ENCODE peak calls at places on chromosomes 12 and 14, in seven cellular contexts. V is coronary artery; C is central memory CD4-positive, alpha-beta T cell; M is HTR-8/SVneo; B is RWPE1; E is iris pigment epithelial cell; X is globus pallidus. K is an unnamed sample.

GRCh38 chr14:104450811-104451401 is 128.7 kb upstream of the C14orf180 start:
- DNase-seq in V (peak), C (no peak), M (no peak), B (no peak), E (no peak), X (no peak), K (no peak)

GRCh38 chr12:9127484-9127883 is 11.8 kb upstream of the A2M start:
- DNase-seq in V (no peak), C (no peak), M (no peak), B (no peak), E (no peak), X (no peak), K (no peak)

GRCh38 chr12:112112423-112113132 is 4.0 kb upstream of the NAA25 start:
- DNase-seq in V (no peak), C (no peak), M (no peak), B (peak), E (no peak), X (no peak), K (no peak)

GRCh38 chr12:109961612-109962011 is 34.6 kb downstream of the GIT2 start:
- DNase-seq in V (no peak), C (no peak), M (no peak), B (no peak), E (no peak), X (no peak), K (no peak)

GRCh38 chr12:111467092-111467861 is 61.6 kb downstream of the SH2B3 start:
- DNase-seq in V (no peak), C (no peak), M (no peak), B (no peak), E (peak), X (no peak), K (no peak)

GRCh38 chr14:104925941-104926609 is 1.4 kb downstream of the PLD4 start:
- DNase-seq in V (no peak), C (no peak), M (no peak), B (no peak), E (no peak), X (no peak), K (no peak)

GRCh38 chr12:47590771-47591368 is 115.0 kb downstream of the RPAP3 start:
- DNase-seq in V (no peak), C (no peak), M (no peak), B (no peak), E (no peak), X (no peak), K (no peak)

GRCh38 chr14:49420201-49420600 is 166.0 kb downstream of the RPS29 start:
- DNase-seq in V (no peak), C (no peak), M (no peak), B (no peak), E (no peak), X (no peak), K (no peak)

GRCh38 chr14:58963873-58964597 is 224.4 kb upstream of the DAAM1 start:
- DNase-seq in V (no peak), C (no peak), M (no peak), B (no peak), E (no peak), X (no peak), K (no peak)

GRCh38 chr14:67571275-67571990 is 28.6 kb downstream of the PIGH start:
- DNase-seq in V (no peak), C (peak), M (peak), B (peak), E (peak), X (peak), K (peak)

GRCh38 chr14:25061923-25062321 is 12.0 kb upstream of the STXBP6 start:
- DNase-seq in V (no peak), C (no peak), M (no peak), B (no peak), E (no peak), X (no peak), K (no peak)

GRCh38 chr12:13437541-13437940 is 241.0 kb downstream of the EMP1 start:
- DNase-seq in V (no peak), C (no peak), M (no peak), B (no peak), E (no peak), X (no peak), K (no peak)

GRCh38 chr14:20384886-20385285 is 28.4 kb downstream of the TEP1 start:
- DNase-seq in V (no peak), C (no peak), M (no peak), B (no peak), E (no peak), X (no peak), K (no peak)

GRCh38 chr12:102740157-102741032 is 176.6 kb downstream of the PAH start:
- DNase-seq in V (no peak), C (no peak), M (peak), B (no peak), E (peak), X (peak), K (no peak)

GRCh38 chr12:27780612-27781408 is 774 bp upstream of the MANSC4 start:
- DNase-seq in V (peak), C (no peak), M (peak), B (peak), E (peak), X (no peak), K (no peak)

GRCh38 chr12:132450391-132451171 is 39.4 kb upstream of the FBRSL1 start:
- DNase-seq in V (no peak), C (no peak), M (no peak), B (no peak), E (no peak), X (no peak), K (no peak)

GRCh38 chr12:39586811-39587210 is 32.8 kb downstream of the ABCD2 start:
- DNase-seq in V (no peak), C (no peak), M (no peak), B (no peak), E (peak), X (no peak), K (no peak)

GRCh38 chr14:106874365-106874764 is 1348.0 kb downstream of the TMEM121 start:
- DNase-seq in V (no peak), C (no peak), M (no peak), B (no peak), E (no peak), X (no peak), K (no peak)

GRCh38 chr14:100074431-100075100 is 9.3 kb downstream of the EVL start:
- DNase-seq in V (no peak), C (no peak), M (no peak), B (no peak), E (no peak), X (no peak), K (peak)

GRCh38 chr12:104414581-104415305 is 42.0 kb upstream of the CHST11 start:
- DNase-seq in V (no peak), C (no peak), M (no peak), B (peak), E (no peak), X (no peak), K (no peak)

GRCh38 chr12:74415633-74416032 is 122.0 kb upstream of the ATXN7L3B start:
- DNase-seq in V (no peak), C (no peak), M (no peak), B (peak), E (peak), X (no peak), K (no peak)

GRCh38 chr12:14843425-14843887 is at the start of gene ART4:
- DNase-seq in V (no peak), C (no peak), M (no peak), B (no peak), E (no peak), X (no peak), K (no peak)

GRCh38 chr12:97267803-97268202 is 194.8 kb upstream of the RMST start:
- DNase-seq in V (no peak), C (no peak), M (no peak), B (no peak), E (no peak), X (no peak), K (no peak)

GRCh38 chr14:105894125-105894977 is 368.0 kb downstream of the TMEM121 start:
- DNase-seq in V (peak), C (no peak), M (no peak), B (no peak), E (no peak), X (no peak), K (no peak)

GRCh38 chr14:30223385-30223785 is 295.7 kb upstream of the PRKD1 start:
- DNase-seq in V (peak), C (no peak), M (peak), B (peak), E (peak), X (no peak), K (no peak)

GRCh38 chr14:77988966-77989365 is 181.2 kb upstream of the NRXN3 start:
- DNase-seq in V (no peak), C (no peak), M (no peak), B (no peak), E (peak), X (peak), K (no peak)

GRCh38 chr12:31023271-31023724 is 50.4 kb upstream of the DDX11 start:
- DNase-seq in V (peak), C (no peak), M (no peak), B (no peak), E (no peak), X (no peak), K (no peak)

GRCh38 chr12:40583743-40584142 is 108.5 kb upstream of the CNTN1 start:
- DNase-seq in V (no peak), C (no peak), M (no peak), B (no peak), E (no peak), X (no peak), K (no peak)

GRCh38 chr12:124305136-124305535 is 10.2 kb downstream of the RFLNA start:
- DNase-seq in V (no peak), C (no peak), M (no peak), B (no peak), E (no peak), X (no peak), K (no peak)

K was measured in immature natural killer cell.